ENCODE peak calls at places on chromosomes 1 and 21, in seven cellular contexts. W is fibroblast of mammary gland; S is stimulated activated CD8-positive, alpha-beta memory T cell treated with anti-CD3 and anti-CD28 coated beads, Interleukin-15, amount 100 ng/mL, for 24 hours; D is stomach; F is nucleus accumbens; B is NCI-H345; Y is activated B cell treated with CpG ODN at 0.5 μM for 24 hours. U is an unnamed sample.

GRCh38 chr21:26769613-26770188 is 75.5 kb downstream of the ADAMTS1 start:
- DNase-seq in W (peak; percentile 75), S (no peak), D (no peak), F (no peak), B (no peak), Y (no peak), U (no peak)

GRCh38 chr1:200488375-200489165 is 78.7 kb upstream of the ZNF281 start:
- DNase-seq in W (peak; percentile 83), S (no peak), D (peak; percentile 51), F (peak; percentile 5), B (peak; percentile 67), Y (no peak), U (peak; percentile 65)

GRCh38 chr1:17405898-17406759 is 33.3 kb downstream of the RCC2 start:
- DNase-seq in W (peak; percentile 54), S (peak; percentile 8), D (peak; percentile 63), F (peak; percentile 13), B (peak; percentile 50), Y (peak; percentile 36), U (peak; percentile 42)

GRCh38 chr1:89949991-89950624 is 44.8 kb upstream of the ZNF326 start:
- DNase-seq in W (no peak), S (no peak), D (no peak), F (no peak), B (no peak), Y (no peak), U (peak; percentile 26)

GRCh38 chr1:155669233-155670162 is 19.1 kb downstream of the YY1AP1 start:
- DNase-seq in W (no peak), S (no peak), D (no peak), F (no peak), B (no peak), Y (no peak), U (no peak)

GRCh38 chr1:202130275-202130646 is 7.5 kb downstream of the GPR37L1 start:
- DNase-seq in W (no peak), S (no peak), D (no peak), F (peak; percentile 92), B (no peak), Y (no peak), U (no peak)

GRCh38 chr1:205976708-205977107 is 26.5 kb downstream of the RAB7B start:
- DNase-seq in W (peak; percentile 72), S (no peak), D (no peak), F (no peak), B (peak; percentile 55), Y (no peak), U (no peak)

GRCh38 chr1:178155478-178156255 is 61.8 kb downstream of the RASAL2 start:
- DNase-seq in W (peak; percentile 56), S (no peak), D (no peak), F (no peak), B (no peak), Y (no peak), U (no peak)

GRCh38 chr1:200873671-200874397 is 1.1 kb downstream of the GPR25 start:
- DNase-seq in W (no peak), S (no peak), D (no peak), F (no peak), B (no peak), Y (peak; percentile 35), U (no peak)

GRCh38 chr1:231359113-231359512 is 21.0 kb downstream of the SPRTN start:
- DNase-seq in W (peak; percentile 99), S (no peak), D (no peak), F (no peak), B (no peak), Y (no peak), U (no peak)

GRCh38 chr1:93641527-93641926 is 40.1 kb downstream of the BCAR3 start:
- DNase-seq in W (peak; percentile 31), S (no peak), D (no peak), F (no peak), B (no peak), Y (no peak), U (no peak)

GRCh38 chr1:119808972-119809550 is 2.2 kb downstream of the REG4 start:
- DNase-seq in W (peak; percentile 68), S (peak; percentile 26), D (peak; percentile 82), F (peak; percentile 12), B (peak; percentile 88), Y (peak; percentile 40), U (peak; percentile 75)

GRCh38 chr1:171965802-171966201 is 124.5 kb downstream of the DNM3 start:
- DNase-seq in W (peak; percentile 31), S (no peak), D (no peak), F (no peak), B (no peak), Y (no peak), U (no peak)

GRCh38 chr21:42366292-42367010 is at the start of gene TFF1:
- DNase-seq in W (no peak), S (no peak), D (peak; percentile 79), F (no peak), B (no peak), Y (no peak), U (peak; percentile 50)

GRCh38 chr1:234997201-234998173 is 131.2 kb downstream of the TOMM20 start:
- DNase-seq in W (peak; percentile 100), S (no peak), D (peak; percentile 95), F (peak; percentile 74), B (peak; percentile 91), Y (peak; percentile 12), U (peak; percentile 98)